ENCODE peak calls at places on chromosome 9, in eight cellular contexts. P is hepatic stellate cell; T is psoas muscle; M is activated T-cell treated with anti-CD3 and anti-CD28 coated beads, Interleukin-2, amount 50 U/mL, for 72 hours; A is activated naive CD8-positive, alpha-beta T cell treated with anti-CD3 and anti-CD28 coated beads, Interleukin-2, amount 10 ng/mL, durations not matched to agents 7 days and 5 days; F is mucosa of gallbladder; B is activated CD4-positive, alpha-beta T cell treated with anti-CD3 and anti-CD28 coated beads, Interleukin-2, amount 50 U/mL, for 1 hour; C is activated T-helper 1 cell treated with Interleukin-2 at 50 U/mL for 16 hours. S is an unnamed sample.

GRCh38 chr9:10612649-10613398 is at the start of gene PTPRD:
- DNase-seq in P (peak; percentile 30), T (peak; percentile 36), M (peak; percentile 12), A (peak; percentile 43), F (peak; percentile 62), B (no peak), C (no peak), S (no peak)

GRCh38 chr9:114180701-114181582 is 25.6 kb downstream of the COL27A1 start:
- DNase-seq in P (peak; percentile 80), T (no peak), M (no peak), A (no peak), F (peak; percentile 36), B (no peak), C (no peak), S (no peak)

GRCh38 chr9:74526215-74526614 is 29.1 kb downstream of the RORB start:
- DNase-seq in P (no peak), T (no peak), M (no peak), A (no peak), F (no peak), B (no peak), C (no peak), S (no peak)

GRCh38 chr9:131446276-131446675 is 52.4 kb downstream of the PRRC2B start:
- DNase-seq in P (no peak), T (no peak), M (no peak), A (peak; percentile 17), F (no peak), B (no peak), C (no peak), S (no peak)

GRCh38 chr9:94971378-94972131 is 245.1 kb downstream of the AOPEP start:
- DNase-seq in P (no peak), T (no peak), M (no peak), A (no peak), F (peak; percentile 42), B (no peak), C (no peak), S (no peak)

GRCh38 chr9:124493794-124494479 is 13.3 kb downstream of the NR5A1 start:
- DNase-seq in P (no peak), T (no peak), M (no peak), A (no peak), F (no peak), B (no peak), C (no peak), S (no peak)

GRCh38 chr9:83291196-83291595 is 228.3 kb upstream of the RASEF start:
- DNase-seq in P (no peak), T (no peak), M (no peak), A (no peak), F (no peak), B (no peak), C (no peak), S (no peak)

GRCh38 chr9:135905380-135906282 is 1.7 kb downstream of the CAMSAP1 start:
- DNase-seq in P (peak; percentile 51), T (no peak), M (peak; percentile 70), A (peak; percentile 19), F (no peak), B (peak; percentile 47), C (peak; percentile 15), S (no peak)

GRCh38 chr9:36470891-36471290 is 70.8 kb upstream of the RNF38 start:
- DNase-seq in P (peak; percentile 81), T (peak; percentile 59), M (peak; percentile 71), A (peak; percentile 66), F (peak; percentile 45), B (peak; percentile 40), C (peak; percentile 34), S (no peak)

S was measured in SIG-M5.